ENCODE peak calls at places on chromosomes 3 and 15, in nine cellular contexts. A, Y, K, R, E, O, U, J and M are unnamed samples. For H3K36me3, the result is how much of the 10 kb centered on the place peaks cover.

GRCh38 chr3:14725015-14725431 is 50.1 kb downstream of the C3orf20 start:
- DNase-seq in A (no peak), Y (no peak), K (no peak), R (peak), E (no peak), O (no peak), U (peak), J (no peak), M (no peak)

GRCh38 chr15:72197460-72198409 is at the start of gene GRAMD2A:
- DNase-seq in A (no peak), Y (no peak), K (no peak), R (no peak), E (peak), O (peak), U (no peak), J (peak), M (no peak)

GRCh38 chr3:25586167-25586505 is 78.6 kb downstream of the TOP2B start:
- DNase-seq in A (no peak), Y (no peak), K (no peak), R (no peak), E (no peak), O (no peak), U (no peak), J (no peak), M (no peak)

GRCh38 chr15:89492111-89492641 is 4.2 kb downstream of the RHCG start:
- DNase-seq in A (no peak), Y (no peak), K (no peak), R (no peak), E (no peak), O (no peak), U (no peak), J (peak), M (no peak)

GRCh38 chr3:123080864-123081562 is 14.2 kb downstream of the PDIA5 start:
- DNase-seq in A (no peak), Y (no peak), K (no peak), R (no peak), E (no peak), O (no peak), U (no peak), J (no peak), M (no peak)

GRCh38 chr3:138938056-138938876 is 8.7 kb downstream of the FOXL2 start:
- DNase-seq in A (peak), Y (no peak), K (no peak), R (no peak), E (no peak), O (no peak), U (no peak), J (no peak), M (no peak)

GRCh38 chr3:117399311-117400068 is 689.9 kb downstream of the TUSC7 start:
- DNase-seq in A (no peak), Y (peak), K (no peak), R (no peak), E (no peak), O (no peak), U (peak), J (no peak), M (no peak)

GRCh38 chr3:45496550-45496949 is 98.0 kb upstream of the LIMD1 start:
- DNase-seq in A (peak), Y (no peak), K (no peak), R (no peak), E (no peak), O (peak), U (peak), J (peak), M (no peak)

GRCh38 chr15:97224191-97224641 is 736.3 kb upstream of the ARRDC4 start:
- DNase-seq in A (no peak), Y (no peak), K (no peak), R (no peak), E (no peak), O (no peak), U (no peak), J (no peak), M (no peak)

GRCh38 chr3:14915636-14916222 is 31.7 kb upstream of the NR2C2 start:
- DNase-seq in A (no peak), Y (no peak), K (no peak), R (peak), E (no peak), O (no peak), U (no peak), J (no peak), M (peak)

GRCh38 chr3:21795863-21796392 is 44.9 kb upstream of the ZNF385D start:
- DNase-seq in A (no peak), Y (no peak), K (no peak), R (no peak), E (no peak), O (no peak), U (no peak), J (no peak), M (no peak)

GRCh38 chr3:155676252-155676981 is 68.5 kb downstream of the PLCH1 start:
- DNase-seq in A (peak), Y (no peak), K (no peak), R (no peak), E (no peak), O (peak), U (peak), J (peak), M (no peak)

GRCh38 chr3:85670626-85671025 is 711.8 kb downstream of the CADM2 start:
- DNase-seq in A (no peak), Y (no peak), K (no peak), R (no peak), E (no peak), O (no peak), U (no peak), J (no peak), M (no peak)

GRCh38 chr3:134600166-134600670 is 50.6 kb downstream of the KY start:
- DNase-seq in A (no peak), Y (no peak), K (no peak), R (no peak), E (no peak), O (no peak), U (no peak), J (no peak), M (no peak)

GRCh38 chr15:33700695-33701303 is 267.5 kb upstream of the CHRM5 start:
- DNase-seq in A (peak), Y (peak), K (peak), R (peak), E (peak), O (peak), U (peak), J (peak), M (peak)

GRCh38 chr3:121648219-121648958 is 12.3 kb downstream of the HCLS1 start:
- DNase-seq in A (no peak), Y (no peak), K (no peak), R (no peak), E (no peak), O (no peak), U (no peak), J (peak), M (no peak)

GRCh38 chr3:181417748-181418147 is 294.0 kb upstream of the SOX2 start:
- DNase-seq in A (no peak), Y (peak), K (no peak), R (no peak), E (no peak), O (no peak), U (no peak), J (no peak), M (no peak)

GRCh38 chr15:66864086-66864830 is 162.2 kb downstream of the SMAD6 start:
- DNase-seq in A (no peak), Y (no peak), K (no peak), R (no peak), E (no peak), O (no peak), U (no peak), J (no peak), M (no peak)

GRCh38 chr3:185992801-185993467 is 55.1 kb upstream of the TRA2B start:
- DNase-seq in A (no peak), Y (no peak), K (no peak), R (peak), E (no peak), O (no peak), U (peak), J (no peak), M (no peak)

GRCh38 chr3:12501360-12502020 is 17.2 kb downstream of the TSEN2 start:
- DNase-seq in A (no peak), Y (no peak), K (no peak), R (peak), E (no peak), O (no peak), U (peak), J (peak), M (no peak)

DNA sequence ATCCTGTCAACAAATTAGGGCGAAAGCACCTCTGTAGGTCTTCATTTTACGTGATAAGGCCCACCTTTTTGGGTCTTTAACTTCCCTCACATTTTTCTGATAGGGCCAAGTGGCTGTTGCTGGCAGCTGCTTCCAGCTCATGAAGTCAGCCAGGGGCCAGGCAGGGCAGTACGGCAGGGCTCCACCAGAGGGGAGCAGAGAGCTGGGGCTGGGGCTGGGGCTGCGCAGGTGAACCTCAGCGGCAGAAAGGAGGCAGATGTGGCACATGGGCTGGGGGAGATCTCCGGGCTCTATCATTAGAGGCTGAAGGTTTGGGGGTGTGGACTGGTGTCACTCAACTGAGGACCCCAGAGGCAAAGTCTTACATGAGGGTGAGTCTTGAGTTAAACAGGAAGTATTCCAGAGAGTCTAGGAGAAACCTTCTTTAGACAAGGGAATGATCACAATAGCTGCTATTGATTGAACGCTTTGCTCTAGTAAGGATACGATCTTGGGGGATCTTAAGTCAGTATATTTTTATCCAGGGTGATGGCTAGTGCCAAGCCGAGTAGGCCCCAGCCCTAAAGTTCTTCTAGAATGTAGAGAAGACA is 62.8 kb upstream of the MEX3B start:
- DNase-seq in A (peak), Y (no peak), K (peak), R (peak), E (peak), O (peak), U (peak), J (peak), M (peak)
- H3K36me3 ChIP-seq in A (under half), Y (under half), K (under half), R (under half), E (under half), O (under half), U (under half), J (under half), M (under half)

GRCh38 chr15:98938804-98939203 is 68.8 kb downstream of the PGPEP1L start:
- DNase-seq in A (no peak), Y (no peak), K (no peak), R (no peak), E (no peak), O (no peak), U (no peak), J (no peak), M (no peak)

GRCh38 chr15:98939311-98940080 is 68.1 kb downstream of the PGPEP1L start:
- DNase-seq in A (no peak), Y (no peak), K (no peak), R (no peak), E (no peak), O (no peak), U (no peak), J (no peak), M (no peak)

GRCh38 chr15:98941595-98942255 is 65.9 kb downstream of the PGPEP1L start:
- DNase-seq in A (no peak), Y (no peak), K (no peak), R (no peak), E (no peak), O (no peak), U (no peak), J (no peak), M (no peak)

GRCh38 chr15:98938105-98938417 is 69.5 kb downstream of the PGPEP1L start:
- DNase-seq in A (no peak), Y (no peak), K (no peak), R (no peak), E (no peak), O (no peak), U (no peak), J (no peak), M (no peak)

GRCh38 chr15:98937413-98938104 is 70.0 kb downstream of the PGPEP1L start:
- DNase-seq in A (no peak), Y (no peak), K (no peak), R (no peak), E (no peak), O (no peak), U (no peak), J (no peak), M (no peak)
- H3K36me3 ChIP-seq in A (under half), Y (half or more), K (half or more), R (under half), E (under half), O (half or more), U (under half), J (under half), M (under half)

DNA sequence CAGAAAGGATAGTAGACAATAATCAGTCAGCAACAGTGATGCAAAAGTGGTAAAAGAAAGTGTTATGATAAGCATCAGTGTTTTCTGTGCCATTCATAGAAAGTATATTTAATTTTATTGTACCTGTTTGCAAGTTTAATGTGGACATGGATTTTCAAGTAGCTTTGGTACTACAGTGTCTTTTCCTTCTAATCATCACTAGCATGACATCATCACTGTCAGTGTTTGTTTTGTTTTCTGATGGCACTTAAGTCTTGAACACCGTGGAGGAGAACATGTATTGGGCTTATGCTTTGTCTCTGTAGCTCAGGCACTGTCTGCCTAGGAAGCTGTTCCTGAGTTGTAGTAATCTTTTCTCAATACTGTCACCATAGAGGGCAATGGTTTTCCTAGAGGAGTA is 41.9 kb downstream of the SETD5 start:
- DNase-seq in A (no peak), Y (no peak), K (no peak), R (no peak), E (no peak), O (no peak), U (no peak), J (no peak), M (no peak)
- H3K36me3 ChIP-seq in A (under half), Y (half or more), K (half or more), R (under half), E (half or more), O (half or more), U (under half), J (half or more), M (half or more)

GRCh38 chr15:44550256-44550655 is 13.3 kb downstream of the EIF3J start:
- DNase-seq in A (no peak), Y (no peak), K (no peak), R (no peak), E (no peak), O (no peak), U (no peak), J (no peak), M (no peak)

GRCh38 chr15:44550734-44551133 is 13.8 kb downstream of the EIF3J start:
- DNase-seq in A (no peak), Y (no peak), K (no peak), R (no peak), E (no peak), O (no peak), U (no peak), J (no peak), M (no peak)

GRCh38 chr15:44541282-44541958 is 4.5 kb downstream of the EIF3J start:
- DNase-seq in A (no peak), Y (no peak), K (peak), R (no peak), E (no peak), O (no peak), U (no peak), J (no peak), M (no peak)

DNA sequence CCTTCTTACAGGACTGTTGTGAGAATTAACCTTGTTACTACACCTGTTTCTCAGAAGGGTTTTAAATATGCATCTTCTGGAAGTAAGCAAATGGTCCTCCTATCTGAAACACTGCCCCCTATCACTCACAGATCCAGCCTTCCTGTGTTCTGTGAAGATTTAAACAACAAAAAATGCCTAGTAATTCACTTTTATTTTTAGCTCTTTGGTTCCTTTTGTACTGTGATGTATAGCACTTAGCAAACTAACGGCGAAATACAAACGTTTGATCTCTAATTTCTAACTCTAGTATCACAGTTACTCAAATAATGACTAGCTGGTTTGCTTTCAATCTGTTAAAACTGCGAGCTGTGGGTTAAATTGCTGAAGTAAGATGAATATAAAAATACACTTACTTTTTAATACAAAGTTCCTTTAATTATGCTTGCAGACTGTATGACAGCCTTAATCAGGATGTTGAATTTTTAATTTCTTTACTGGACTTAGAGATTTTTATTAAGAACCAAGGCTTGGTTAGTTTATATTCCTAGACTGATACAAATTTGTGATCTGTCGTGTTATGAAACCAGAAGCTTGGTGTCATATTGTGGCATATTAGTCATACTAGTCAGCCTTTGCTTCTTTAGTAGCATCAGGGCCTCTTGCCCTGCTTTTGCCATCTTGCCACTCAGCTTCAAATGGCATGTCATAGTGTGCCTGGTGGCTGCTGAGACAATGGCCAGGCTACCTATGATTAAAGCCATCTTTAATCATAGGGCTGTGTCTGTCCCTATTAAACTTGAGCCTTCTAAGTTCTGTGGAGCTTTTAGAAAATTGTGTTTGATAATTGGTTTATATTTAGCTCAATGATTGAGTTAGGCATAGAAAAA is 9.2 kb downstream of the EIF3J start:
- DNase-seq in A (no peak), Y (no peak), K (no peak), R (no peak), E (no peak), O (no peak), U (no peak), J (no peak), M (no peak)
- H3K36me3 ChIP-seq in A (under half), Y (under half), K (under half), R (under half), E (under half), O (under half), U (under half), J (under half), M (under half)